ENCODE peak calls at places on chromosome 16, in ten cellular contexts. D, N, J, O, Q, L, I, U, K and T are unnamed samples.

GRCh38 chr16:66403531-66404145 is 23.5 kb upstream of the BEAN1 start:
- DNase-seq in D (no peak), N (no peak), J (no peak), O (no peak), Q (no peak), L (no peak), I (no peak), U (no peak), K (no peak), T (no peak)

GRCh38 chr16:49744244-49744976 is 111.5 kb downstream of the ZNF423 start:
- DNase-seq in D (no peak), N (no peak), J (no peak), O (no peak), Q (no peak), L (no peak), I (no peak), U (no peak), K (no peak), T (no peak)

GRCh38 chr16:66247516-66248089 is 118.9 kb upstream of the CDH5 start:
- DNase-seq in D (peak; percentile 19), N (no peak), J (no peak), O (no peak), Q (peak; percentile 77), L (peak; percentile 73), I (peak; percentile 53), U (no peak), K (peak; percentile 71), T (peak; percentile 59)

GRCh38 chr16:77297996-77298637 is 98.9 kb downstream of the SYCE1L start:
- DNase-seq in D (no peak), N (no peak), J (no peak), O (no peak), Q (no peak), L (no peak), I (no peak), U (no peak), K (no peak), T (no peak)

GRCh38 chr16:88418869-88419268 is 34.2 kb upstream of the ZFPM1 start:
- DNase-seq in D (no peak), N (no peak), J (no peak), O (no peak), Q (no peak), L (no peak), I (no peak), U (no peak), K (no peak), T (no peak)

GRCh38 chr16:83835972-83836566 is 28.3 kb downstream of the HSBP1 start:
- DNase-seq in D (no peak), N (no peak), J (no peak), O (no peak), Q (no peak), L (no peak), I (no peak), U (no peak), K (peak; percentile 86), T (no peak)

GRCh38 chr16:23145608-23146007 is 3.6 kb downstream of the USP31 start:
- DNase-seq in D (no peak), N (no peak), J (no peak), O (no peak), Q (no peak), L (peak; percentile 25), I (no peak), U (no peak), K (peak; percentile 82), T (no peak)

GRCh38 chr16:48082516-48082915 is 73.3 kb downstream of the ABCC12 start:
- DNase-seq in D (no peak), N (no peak), J (no peak), O (no peak), Q (no peak), L (no peak), I (no peak), U (no peak), K (peak; percentile 32), T (no peak)

GRCh38 chr16:70725024-70725911 is 39.4 kb upstream of the MTSS2 start:
- DNase-seq in D (no peak), N (no peak), J (no peak), O (peak; percentile 83), Q (peak; percentile 79), L (peak; percentile 73), I (peak; percentile 71), U (no peak), K (no peak), T (peak; percentile 41)

GRCh38 chr16:66364117-66364958 is 2.2 kb upstream of the CDH5 start:
- DNase-seq in D (peak; percentile 38), N (peak; percentile 86), J (peak; percentile 25), O (peak; percentile 57), Q (peak; percentile 74), L (peak; percentile 70), I (peak; percentile 46), U (no peak), K (no peak), T (peak; percentile 79)

GRCh38 chr16:72877374-72878028 is 170.4 kb downstream of the ZFHX3 start:
- DNase-seq in D (no peak), N (no peak), J (no peak), O (no peak), Q (no peak), L (no peak), I (no peak), U (no peak), K (peak; percentile 88), T (no peak)

GRCh38 chr16:74480150-74481029 is 59.1 kb upstream of the CLEC18B start:
- DNase-seq in D (peak; percentile 86), N (no peak), J (peak; percentile 83), O (no peak), Q (peak; percentile 21), L (no peak), I (peak; percentile 32), U (peak; percentile 79), K (no peak), T (peak; percentile 56)

GRCh38 chr16:88455610-88456355 is 2.7 kb downstream of the ZFPM1 start:
- DNase-seq in D (peak; percentile 61), N (no peak), J (no peak), O (no peak), Q (no peak), L (no peak), I (no peak), U (no peak), K (peak; percentile 43), T (peak; percentile 50)

GRCh38 chr16:8713635-8714097 is 39.2 kb downstream of the ABAT start:
- DNase-seq in D (no peak), N (no peak), J (no peak), O (no peak), Q (no peak), L (no peak), I (no peak), U (no peak), K (no peak), T (no peak)

GRCh38 chr16:89584768-89585549 is 9.4 kb downstream of the CPNE7 start:
- DNase-seq in D (no peak), N (no peak), J (no peak), O (no peak), Q (no peak), L (no peak), I (no peak), U (no peak), K (no peak), T (no peak)

GRCh38 chr16:81855552-81856153 is 76.6 kb downstream of the PLCG2 start:
- DNase-seq in D (no peak), N (no peak), J (no peak), O (no peak), Q (no peak), L (no peak), I (no peak), U (no peak), K (no peak), T (no peak)
- TF ChIP-seq CTCF in D (no peak), N (no peak), J (no peak), O (no peak), Q (no peak), L (no peak), I (no peak), U (no peak), K (no peak), T (no peak)

GRCh38 chr16:4359914-4360313 is 8.8 kb upstream of the PAM16 start:
- DNase-seq in D (no peak), N (no peak), J (no peak), O (no peak), Q (no peak), L (no peak), I (no peak), U (no peak), K (no peak), T (no peak)

GRCh38 chr16:4358236-4358635 is 7.1 kb upstream of the PAM16 start:
- DNase-seq in D (no peak), N (peak; percentile 57), J (no peak), O (no peak), Q (peak; percentile 25), L (no peak), I (no peak), U (no peak), K (no peak), T (no peak)

GRCh38 chr16:4354512-4355409 is 3.6 kb upstream of the PAM16 start:
- DNase-seq in D (no peak), N (no peak), J (no peak), O (no peak), Q (no peak), L (no peak), I (no peak), U (no peak), K (no peak), T (no peak)

GRCh38 chr16:4358831-4359561 is 7.9 kb upstream of the PAM16 start:
- DNase-seq in D (peak; percentile 59), N (peak; percentile 83), J (no peak), O (peak; percentile 71), Q (peak; percentile 77), L (peak; percentile 71), I (peak; percentile 46), U (peak; percentile 70), K (no peak), T (peak; percentile 71)

GRCh38 chr16:4356820-4357219 is 5.7 kb upstream of the PAM16 start:
- DNase-seq in D (no peak), N (no peak), J (no peak), O (no peak), Q (no peak), L (no peak), I (no peak), U (no peak), K (no peak), T (no peak)
- TF ChIP-seq POLR2A in D (no peak), N (no peak), J (no peak), O (no peak), Q (no peak), L (no peak), I (no peak), U (no peak), K (no peak), T (no peak)

DNA sequence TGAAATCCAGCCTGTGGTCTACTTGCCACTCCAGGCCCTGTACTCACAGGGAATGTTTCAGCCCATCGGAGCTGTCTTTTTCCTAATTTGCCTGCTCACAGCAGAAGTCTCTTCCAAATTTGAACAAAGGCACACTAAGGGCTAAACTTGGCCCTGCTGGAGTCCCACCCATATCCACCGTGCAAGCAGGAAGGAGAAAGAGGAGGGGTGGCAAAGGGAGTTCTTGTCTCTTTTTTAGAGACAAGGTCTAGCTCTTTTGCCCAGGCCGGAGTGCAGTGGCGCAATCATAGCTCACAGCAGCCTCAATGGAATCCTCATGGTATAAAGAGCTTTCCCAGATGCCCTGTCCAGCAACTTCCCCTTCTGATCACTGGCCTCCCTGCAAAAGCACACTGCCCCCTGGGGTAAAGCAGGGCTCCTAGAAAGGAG is 2.7 kb upstream of the PRM1 start:
- DNase-seq in D (no peak), N (no peak), J (no peak), O (no peak), Q (no peak), L (no peak), I (no peak), U (no peak), K (peak; percentile 14), T (no peak)
- TF ChIP-seq CTCF in D (no peak), N (no peak), J (no peak), O (no peak), Q (no peak), L (no peak), I (no peak), U (no peak), K (no peak), T (no peak)

GRCh38 chr16:56625140-56625942 is at the start of gene MT1E:
- DNase-seq in D (peak; percentile 83), N (peak; percentile 90), J (peak; percentile 50), O (peak; percentile 80), Q (peak; percentile 79), L (peak; percentile 75), I (peak; percentile 83), U (peak; percentile 84), K (peak; percentile 76), T (peak; percentile 54)
- TF ChIP-seq POLR2A in D (peak; percentile 97), N (peak; percentile 90), J (peak; percentile 39), O (peak; percentile 98), Q (peak; percentile 59), L (peak; percentile 35), I (peak; percentile 88), U (peak; percentile 80), K (peak; percentile 95), T (no peak)